ENCODE peak calls at places on chromosomes 5 and 9, in four cellular contexts. H, K, T and E are unnamed samples.

GRCh38 chr5:39213437-39214207 is 5.7 kb downstream of the FYB1 start:
- DNase-seq in H (no peak), K (no peak), T (no peak), E (no peak)

GRCh38 chr9:109277451-109277850 is 43.4 kb downstream of the EPB41L4B start:
- DNase-seq in T (peak; percentile 55), H (no peak), K (no peak), E (no peak)

GRCh38 chr9:94757158-94757557 is 30.7 kb downstream of the AOPEP start:
- DNase-seq in K (no peak), T (no peak), H (no peak), E (no peak)

GRCh38 chr5:14516901-14517300 is 64.7 kb upstream of the OTULINL start:
- DNase-seq in T (no peak), K (no peak), H (peak; percentile 22), E (no peak)

GRCh38 chr9:88980732-88981336 is 10.4 kb upstream of the S1PR3 start:
- DNase-seq in T (no peak), H (no peak), K (no peak), E (no peak)

GRCh38 chr5:96935556-96936430 is at the start of gene LNPEP:
- DNase-seq in K (peak; percentile 97), T (peak; percentile 97), H (peak; percentile 99), E (peak; percentile 97)

GRCh38 chr9:79054500-79054899 is 517.3 kb upstream of the TLE4 start:
- DNase-seq in K (no peak), T (no peak), H (no peak), E (no peak)

GRCh38 chr5:141822134-141822533 is 56.1 kb downstream of the PCDH1 start:
- DNase-seq in T (no peak), H (no peak), K (no peak), E (no peak)

GRCh38 chr9:70021026-70021571 is 22.5 kb upstream of the MAMDC2 start:
- DNase-seq in T (no peak), H (no peak), K (no peak), E (peak; percentile 50)

GRCh38 chr5:6806668-6807067 is 93.4 kb downstream of the TENT4A start:
- DNase-seq in T (no peak), K (no peak), H (no peak), E (no peak)

GRCh38 chr9:35618325-35618727 is at the start of gene CD72:
- DNase-seq in H (no peak), K (peak; percentile 50), T (no peak), E (no peak)

GRCh38 chr5:76082790-76083554 is at the start of gene SV2C:
- DNase-seq in K (peak; percentile 75), T (no peak), H (peak; percentile 80), E (peak; percentile 26)

GRCh38 chr9:120892748-120893584 is 16.0 kb upstream of the PHF19 start:
- DNase-seq in K (no peak), H (no peak), T (no peak), E (no peak)

GRCh38 chr5:23389543-23390215 is 117.7 kb upstream of the PRDM9 start:
- DNase-seq in H (peak; percentile 70), K (peak; percentile 73), T (no peak), E (no peak)

GRCh38 chr9:101716629-101717028 is 21.8 kb downstream of the GRIN3A start:
- DNase-seq in K (no peak), T (no peak), H (no peak), E (peak; percentile 27)

GRCh38 chr9:133738039-133738805 is at the start of gene SARDH:
- DNase-seq in H (peak; percentile 96), K (peak; percentile 84), T (peak; percentile 71), E (peak; percentile 50)

GRCh38 chr9:75086443-75087278 is 1.3 kb downstream of the NMRK1 start:
- DNase-seq in H (no peak), T (peak; percentile 29), K (no peak), E (no peak)

GRCh38 chr5:139402561-139403158 is 1.2 kb downstream of the SPATA24 start:
- DNase-seq in H (peak; percentile 88), K (peak; percentile 49), T (no peak), E (no peak)

GRCh38 chr5:170444969-170445505 is 55.9 kb upstream of the KCNMB1 start:
- DNase-seq in K (no peak), H (no peak), T (no peak), E (no peak)

GRCh38 chr5:148957591-148958202 is 105.2 kb downstream of the SH3TC2 start:
- DNase-seq in H (peak; percentile 88), K (peak; percentile 85), T (peak; percentile 32), E (peak; percentile 51)

GRCh38 chr5:125409101-125409495 is 662.7 kb upstream of the ZNF608 start:
- DNase-seq in H (no peak), T (no peak), K (peak; percentile 51), E (no peak)

GRCh38 chr5:76851713-76852369 is 2.0 kb downstream of the S100Z start:
- DNase-seq in K (no peak), T (no peak), H (no peak), E (no peak)

GRCh38 chr5:149195337-149195887 is 54.1 kb downstream of the ABLIM3 start:
- DNase-seq in K (no peak), T (no peak), H (no peak), E (no peak)

GRCh38 chr5:134547579-134547978 is 22.1 kb downstream of the JADE2 start:
- DNase-seq in T (no peak), K (no peak), H (no peak), E (no peak)

GRCh38 chr5:23027830-23028229 is 174.7 kb upstream of the CDH12 start:
- DNase-seq in T (no peak), H (no peak), K (no peak), E (no peak)

GRCh38 chr5:143174714-143175398 is 228.6 kb downstream of the NR3C1 start:
- DNase-seq in T (no peak), H (no peak), K (no peak), E (no peak)

GRCh38 chr5:14268236-14268701 is 125.1 kb downstream of the TRIO start:
- DNase-seq in H (peak; percentile 75), K (no peak), T (no peak), E (no peak)

GRCh38 chr5:143741418-143741817 is 70.5 kb upstream of the HMHB1 start:
- DNase-seq in T (no peak), K (no peak), H (no peak), E (no peak)

GRCh38 chr5:180100621-180101450 is 29.3 kb upstream of the RNF130 start:
- DNase-seq in T (no peak), K (no peak), H (no peak), E (no peak)

GRCh38 chr5:85168474-85168873 is 783.8 kb upstream of the EDIL3 start:
- DNase-seq in H (no peak), K (no peak), T (no peak), E (no peak)
- H3K4me3 ChIP-seq in H (no peak overlapping the region), K (no peak overlapping the region), T (no peak overlapping the region), E (no peak overlapping the region)

GRCh38 chr5:45795458-45795857 is 99.3 kb upstream of the HCN1 start:
- DNase-seq in T (no peak), H (peak; percentile 52), K (no peak), E (no peak)
- H3K9me3 ChIP-seq in T (no peaks in the 10 kb centered on the region), H (peaks cover 55% of the 10 kb centered on the region), K (no peaks in the 10 kb centered on the region), E (no peaks in the 10 kb centered on the region)

GRCh38 chr9:112572416-112572815 is 85.8 kb downstream of the KIAA1958 start:
- DNase-seq in K (no peak), H (no peak), T (no peak), E (no peak)
- TF ChIP-seq CTCF in K (no peak), H (peak; percentile 46), T (no peak), E (no peak)

GRCh38 chr5:112863549-112863948 is 2.5 kb downstream of the SRP19 start:
- DNase-seq in H (no peak), T (peak; percentile 67), K (no peak), E (no peak)

GRCh38 chr5:112865128-112865527 is 4.0 kb downstream of the SRP19 start:
- DNase-seq in H (no peak), T (no peak), K (no peak), E (no peak)

GRCh38 chr5:112860929-112861637 is at the start of gene SRP19:
- DNase-seq in T (peak; percentile 94), K (peak; percentile 97), H (peak; percentile 97), E (peak; percentile 98)

GRCh38 chr5:112862085-112862484 is 998 bp downstream of the SRP19 start:
- DNase-seq in T (no peak), K (peak; percentile 47), H (peak; percentile 72), E (no peak)

GRCh38 chr5:112861638-112861985 is 525 bp downstream of the SRP19 start:
- DNase-seq in K (no peak), H (no peak), T (no peak), E (no peak)
- H3K4me3 ChIP-seq in K (peak overlapping the region; percentile 81), H (peak overlapping the region; percentile 100), T (peak overlapping the region; percentile 91), E (peak overlapping the region; percentile 77)